ENCODE peak calls at places on chromosomes 16 and 17, in eight cellular contexts. V is mesendoderm, M is left ventricle myocardium inferior, N is mucosa of descending colon, W is aorta, S is iPS DF 6.9, X is fibroblast of lung, G is PC-9. O is an unnamed sample. For H3K4me1, the result is how much of the 10 kb centered on the place peaks cover.

GRCh38 chr17:49548506-49549310 is 27.0 kb upstream of the NXPH3 start:
- DNase-seq in V (peak), M (peak), N (peak), W (no peak), S (no peak), X (peak), G (no peak), O (peak)

GRCh38 chr17:63470116-63470515 is 6.7 kb upstream of the ACE start:
- DNase-seq in V (no peak), M (no peak), N (no peak), W (no peak), S (no peak), X (no peak), G (no peak), O (no peak)

GRCh38 chr17:9726291-9726690 is 65.1 kb downstream of the DHRS7C start:
- DNase-seq in V (no peak), M (no peak), N (no peak), W (no peak), S (no peak), X (no peak), G (no peak), O (no peak)

GRCh38 chr17:73414171-73414955 is 102.6 kb upstream of the CDC42EP4 start:
- DNase-seq in V (no peak), M (no peak), N (no peak), W (peak), S (no peak), X (no peak), G (no peak), O (no peak)

GRCh38 chr17:50931003-50931878 is 65.1 kb upstream of the TOB1 start:
- DNase-seq in V (peak), M (peak), N (peak), W (peak), S (no peak), X (peak), G (peak), O (peak)

GRCh38 chr16:3023415-3023668 is 400 bp downstream of the HCFC1R1 start:
- DNase-seq in V (peak), M (peak), N (peak), W (no peak), S (no peak), X (peak), G (peak), O (no peak)

GRCh38 chr16:72794986-72795385 is 252.9 kb downstream of the ZFHX3 start:
- DNase-seq in V (no peak), M (no peak), N (no peak), W (no peak), S (no peak), X (no peak), G (no peak), O (no peak)

GRCh38 chr17:4407851-4408250 is 25.9 kb upstream of the SPNS3 start:
- DNase-seq in V (no peak), M (no peak), N (peak), W (no peak), S (no peak), X (peak), G (peak), O (no peak)

GRCh38 chr16:56611281-56611833 is 3.0 kb downstream of the MT2A start:
- DNase-seq in V (no peak), M (peak), N (no peak), W (peak), S (no peak), X (peak), G (peak), O (no peak)

GRCh38 chr17:4332296-4332970 is 34.0 kb downstream of the UBE2G1 start:
- DNase-seq in V (peak), M (no peak), N (no peak), W (no peak), S (no peak), X (no peak), G (peak), O (peak)

GRCh38 chr16:4958510-4959111 is 481 bp downstream of the SEC14L5 start:
- DNase-seq in V (no peak), M (no peak), N (no peak), W (no peak), S (no peak), X (no peak), G (no peak), O (no peak)

GRCh38 chr16:47699090-47699489 is 238.0 kb downstream of the PHKB start:
- DNase-seq in V (no peak), M (no peak), N (no peak), W (no peak), S (no peak), X (no peak), G (no peak), O (no peak)

GRCh38 chr17:50238594-50239287 is 35.5 kb upstream of the TMEM92 start:
- DNase-seq in V (no peak), M (no peak), N (no peak), W (no peak), S (no peak), X (peak), G (peak), O (no peak)

GRCh38 chr17:59423137-59423703 is 91.8 kb downstream of the YPEL2 start:
- DNase-seq in V (peak), M (peak), N (no peak), W (peak), S (no peak), X (peak), G (peak), O (peak)

GRCh38 chr17:73481672-73482071 is 162.6 kb downstream of the SDK2 start:
- DNase-seq in V (no peak), M (no peak), N (no peak), W (no peak), S (no peak), X (no peak), G (no peak), O (no peak)

GRCh38 chr17:62085511-62086408 is 20.7 kb upstream of the MED13 start:
- DNase-seq in V (no peak), M (no peak), N (no peak), W (no peak), S (no peak), X (no peak), G (no peak), O (no peak)

GRCh38 chr16:2155091-2156024 is at the start of gene TRAF7:
- DNase-seq in V (peak), M (peak), N (peak), W (peak), S (peak), X (peak), G (peak), O (peak)

GRCh38 chr17:80036715-80037477 is 454 bp downstream of the CCDC40 start:
- DNase-seq in V (peak), M (no peak), N (peak), W (peak), S (no peak), X (peak), G (no peak), O (peak)

GRCh38 chr16:78894872-78895271 is 705.7 kb downstream of the MAF start:
- DNase-seq in V (no peak), M (no peak), N (no peak), W (no peak), S (no peak), X (no peak), G (no peak), O (no peak)

GRCh38 chr17:61415374-61416210 is 15.9 kb downstream of the TBX2 start:
- DNase-seq in V (no peak), M (no peak), N (no peak), W (peak), S (no peak), X (peak), G (no peak), O (no peak)

GRCh38 chr16:50153648-50154368 is 702 bp downstream of the TENT4B start:
- DNase-seq in V (peak), M (peak), N (peak), W (peak), S (no peak), X (no peak), G (no peak), O (peak)

GRCh38 chr16:70803354-70803753 is 2.4 kb upstream of the VAC14 start:
- DNase-seq in V (no peak), M (no peak), N (no peak), W (no peak), S (no peak), X (peak), G (no peak), O (no peak)

GRCh38 chr17:69412336-69412735 is 2.2 kb upstream of the MAP2K6 start:
- DNase-seq in V (no peak), M (no peak), N (no peak), W (no peak), S (no peak), X (no peak), G (no peak), O (no peak)

GRCh38 chr16:27801259-27801945 is 251.5 kb downstream of the KATNIP start:
- DNase-seq in V (no peak), M (no peak), N (no peak), W (no peak), S (no peak), X (peak), G (no peak), O (no peak)

GRCh38 chr17:58215685-58216084 is 3.4 kb downstream of the MKS1 start:
- DNase-seq in V (peak), M (no peak), N (no peak), W (no peak), S (no peak), X (no peak), G (no peak), O (no peak)

GRCh38 chr17:55454906-55455474 is 33.4 kb upstream of the MMD start:
- DNase-seq in V (no peak), M (no peak), N (no peak), W (no peak), S (no peak), X (peak), G (peak), O (peak)

GRCh38 chr16:23343643-23344612 is 41.8 kb downstream of the SCNN1B start:
- DNase-seq in V (peak), M (no peak), N (no peak), W (no peak), S (no peak), X (no peak), G (no peak), O (no peak)

GRCh38 chr16:48384305-48384981 is 770 bp downstream of the SIAH1 start:
- DNase-seq in V (peak), M (peak), N (peak), W (peak), S (no peak), X (peak), G (no peak), O (peak)

GRCh38 chr17:64781013-64781392 is 118.9 kb upstream of the SMURF2 start:
- DNase-seq in V (peak), M (no peak), N (no peak), W (no peak), S (no peak), X (no peak), G (no peak), O (no peak)

GRCh38 chr17:28950752-28951427 is 428 bp downstream of the PHF12 start:
- DNase-seq in V (no peak), M (no peak), N (peak), W (no peak), S (no peak), X (no peak), G (no peak), O (no peak)

GRCh38 chr16:72844225-72844920 is 203.6 kb downstream of the ZFHX3 start:
- DNase-seq in V (no peak), M (no peak), N (no peak), W (no peak), S (no peak), X (no peak), G (no peak), O (no peak)

GRCh38 chr16:25051446-25052160 is 36.4 kb upstream of the ARHGAP17 start:
- DNase-seq in V (peak), M (no peak), N (no peak), W (no peak), S (no peak), X (peak), G (peak), O (peak)

GRCh38 chr16:26709754-26710153 is 357.0 kb upstream of the C16orf82 start:
- DNase-seq in V (no peak), M (no peak), N (no peak), W (no peak), S (no peak), X (no peak), G (no peak), O (no peak)

GRCh38 chr16:56860226-56861020 is 4.6 kb upstream of the SLC12A3 start:
- DNase-seq in V (no peak), M (no peak), N (no peak), W (no peak), S (no peak), X (no peak), G (no peak), O (no peak)

GRCh38 chr17:81009124-81009523 is 17.5 kb downstream of the CHMP6 start:
- DNase-seq in V (no peak), M (no peak), N (no peak), W (no peak), S (no peak), X (no peak), G (no peak), O (no peak)

GRCh38 chr17:61504697-61505096 is 52.5 kb downstream of the TBX4 start:
- DNase-seq in V (no peak), M (no peak), N (no peak), W (no peak), S (no peak), X (peak), G (peak), O (peak)

GRCh38 chr16:21645261-21645721 is 7.1 kb downstream of the IGSF6 start:
- DNase-seq in V (no peak), M (no peak), N (no peak), W (no peak), S (no peak), X (peak), G (no peak), O (no peak)

GRCh38 chr16:67669499-67670101 is 3.0 kb downstream of the C16orf86 start:
- DNase-seq in V (no peak), M (no peak), N (no peak), W (no peak), S (no peak), X (no peak), G (no peak), O (no peak)

GRCh38 chr16:67668495-67669157 is 2.0 kb downstream of the C16orf86 start:
- DNase-seq in V (no peak), M (no peak), N (no peak), W (no peak), S (no peak), X (no peak), G (no peak), O (no peak)

GRCh38 chr16:67666538-67667433 is at the start of the genes C16orf86 and ENKD1:
- DNase-seq in V (peak), M (peak), N (peak), W (peak), S (no peak), X (peak), G (peak), O (no peak)

GRCh38 chr16:67667434-67667816 is 811 bp downstream of the C16orf86 start:
- DNase-seq in V (no peak), M (no peak), N (no peak), W (no peak), S (no peak), X (no peak), G (no peak), O (no peak)

GRCh38 chr16:67667817-67668494 is 1.3 kb downstream of the C16orf86 start:
- DNase-seq in V (peak), M (peak), N (peak), W (peak), S (no peak), X (peak), G (peak), O (peak)
- H3K4me3 ChIP-seq in V (no peak), M (peak), N (no peak), W (no peak), S (no peak), X (no peak), G (no peak), O (no peak)

GRCh38 chr17:77570565-77570898 is 388.0 kb upstream of the TNRC6C start:
- DNase-seq in V (no peak), M (no peak), N (no peak), W (peak), S (no peak), X (no peak), G (no peak), O (no peak)

GRCh38 chr17:77571141-77571540 is 387.4 kb upstream of the TNRC6C start:
- DNase-seq in V (no peak), M (no peak), N (no peak), W (no peak), S (no peak), X (no peak), G (no peak), O (no peak)

GRCh38 chr17:77572065-77572601 is 386.4 kb upstream of the TNRC6C start:
- DNase-seq in V (peak), M (no peak), N (no peak), W (peak), S (no peak), X (no peak), G (no peak), O (no peak)

GRCh38 chr17:77571562-77571981 is 386.9 kb upstream of the TNRC6C start:
- DNase-seq in V (no peak), M (no peak), N (no peak), W (peak), S (no peak), X (peak), G (no peak), O (no peak)

DNA sequence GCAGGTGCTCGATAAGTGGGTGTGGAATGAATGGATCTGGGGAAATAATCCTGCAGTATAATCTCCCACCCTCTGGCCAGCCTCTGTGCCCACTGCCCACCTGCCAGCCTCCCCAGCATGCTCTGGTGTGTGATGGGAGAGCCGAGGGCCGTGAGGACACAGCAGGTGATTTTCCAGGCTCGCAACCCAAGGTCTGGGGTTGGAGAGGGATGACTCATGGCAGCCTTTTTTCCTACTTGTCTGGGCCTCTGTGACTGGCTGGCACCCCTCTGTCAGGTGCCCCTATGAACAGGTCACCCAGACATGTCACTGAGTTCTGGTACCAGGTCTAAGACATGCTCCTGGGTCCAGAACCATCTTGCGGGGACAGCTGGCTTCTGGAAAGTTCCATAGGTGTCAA is 385.7 kb upstream of the TNRC6C start:
- DNase-seq in V (no peak), M (no peak), N (no peak), W (peak), S (no peak), X (no peak), G (no peak), O (no peak)
- H3K4me1 ChIP-seq in V (under half), M (under half), N (under half), W (under half), S (under half), X (under half), G (under half), O (under half)

DNA sequence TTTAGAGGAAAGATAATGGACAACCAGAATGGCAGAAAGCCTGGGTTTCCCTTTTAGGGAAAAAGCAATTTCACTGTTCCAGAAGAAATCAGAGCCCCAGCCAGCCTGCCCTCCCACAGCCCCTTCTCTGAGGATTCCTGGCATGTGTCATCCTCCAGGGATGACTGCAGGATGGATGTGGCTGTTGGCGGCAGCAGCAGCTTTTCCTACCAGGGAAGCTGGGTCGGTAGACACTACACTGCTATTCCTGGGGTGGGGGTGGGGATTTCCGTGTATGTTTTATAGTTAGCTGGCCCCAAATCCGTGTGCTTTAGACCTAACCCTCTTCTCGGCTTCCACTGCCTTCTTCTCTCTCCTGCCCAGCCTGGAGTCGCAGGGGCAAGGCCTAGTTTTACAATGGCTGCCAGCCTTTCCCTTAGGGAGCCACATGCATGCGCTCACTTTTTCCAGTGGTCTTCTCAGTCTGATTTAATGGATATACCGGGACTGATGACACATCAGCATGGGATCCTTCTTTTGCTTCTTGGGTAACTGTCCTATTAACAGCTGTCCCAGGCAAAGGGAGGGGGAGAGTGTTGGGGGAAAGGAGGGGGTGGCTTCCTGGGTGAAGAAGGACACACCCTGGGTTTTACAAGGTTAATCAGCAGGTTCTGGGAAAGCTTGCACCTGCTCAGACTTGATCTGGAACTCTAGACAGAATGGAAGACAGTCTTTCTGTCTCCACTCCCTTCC is 2.7 kb upstream of the NFE2L1 start:
- DNase-seq in V (no peak), M (no peak), N (peak), W (peak), S (no peak), X (no peak), G (no peak), O (no peak)
- H3K4me3 ChIP-seq in V (no peak), M (no peak), N (no peak), W (no peak), S (no peak), X (no peak), G (no peak), O (no peak)

DNA sequence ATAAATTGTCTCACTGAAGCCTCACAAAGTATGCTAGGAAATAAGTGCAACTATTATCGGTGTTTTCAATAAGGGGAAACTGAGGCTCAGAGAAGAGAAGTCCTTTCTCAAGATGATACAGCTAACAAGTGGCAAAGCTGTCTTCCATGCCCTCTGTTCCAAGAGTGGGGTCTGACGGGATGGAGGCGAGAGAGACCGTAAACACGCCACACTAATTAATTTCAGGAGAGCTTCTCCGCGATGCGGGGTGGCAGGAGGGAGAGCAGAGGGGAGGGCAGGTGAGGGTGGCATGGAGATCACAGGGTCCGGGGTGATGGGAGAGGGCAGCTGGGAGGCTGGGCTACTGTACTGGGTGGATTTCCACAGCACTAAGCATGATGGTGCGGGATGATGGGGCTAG is 80.3 kb downstream of the MYH11 start:
- DNase-seq in V (no peak), M (no peak), N (no peak), W (no peak), S (no peak), X (no peak), G (no peak), O (no peak)
- H3K4me1 ChIP-seq in V (under half), M (under half), N (under half), W (under half), S (under half), X (under half), G (under half), O (under half)

GRCh38 chr16:971582-971905 is 760 bp upstream of the LMF1 start:
- DNase-seq in V (no peak), M (no peak), N (no peak), W (no peak), S (no peak), X (no peak), G (no peak), O (no peak)
- H3K4me3 ChIP-seq in V (no peak), M (peak), N (no peak), W (no peak), S (peak), X (no peak), G (no peak), O (no peak)

GRCh38 chr16:85446846-85447656 is 166.1 kb upstream of the GSE1 start:
- DNase-seq in V (no peak), M (no peak), N (peak), W (no peak), S (no peak), X (no peak), G (no peak), O (no peak)
- H3K4me1 ChIP-seq in V (under half), M (under half), N (under half), W (under half), S (under half), X (under half), G (under half), O (under half)

O was measured in SJSA1.